ENCODE peak calls at places on chromosomes 13 and 19, in six cellular contexts. One of them, this sample, is unnamed.

GRCh38 chr19:41261474-41262190 is 2.5 kb upstream of the HNRNPUL1 start:
- DNase-seq in HEK293T: no peak
- DNase-seq in stimulated activated CD4-positive, alpha-beta T cell treated with anti-CD3 and anti-CD28 coated beads, Interleukin-4, amount 100 ng/mL, for 4 hours: no peak
- DNase-seq in ascending aorta: no peak
- DNase-seq in germinal center: no peak
- DNase-seq in CD4-positive, alpha-beta T cell: no peak
- DNase-seq in this sample: no peak

GRCh38 chr13:113216165-113217056 is 7.0 kb downstream of the CUL4A start:
- DNase-seq in HEK293T: peak; percentile 13
- DNase-seq in stimulated activated CD4-positive, alpha-beta T cell treated with anti-CD3 and anti-CD28 coated beads, Interleukin-4, amount 100 ng/mL, for 4 hours: no peak
- DNase-seq in ascending aorta: no peak
- DNase-seq in germinal center: no peak
- DNase-seq in CD4-positive, alpha-beta T cell: no peak
- DNase-seq in this sample: no peak

GRCh38 chr13:106471957-106472543 is 63.4 kb downstream of the EFNB2 start:
- DNase-seq in HEK293T: peak; percentile 10
- DNase-seq in stimulated activated CD4-positive, alpha-beta T cell treated with anti-CD3 and anti-CD28 coated beads, Interleukin-4, amount 100 ng/mL, for 4 hours: no peak
- DNase-seq in ascending aorta: peak; percentile 35
- DNase-seq in germinal center: peak; percentile 35
- DNase-seq in CD4-positive, alpha-beta T cell: no peak
- DNase-seq in this sample: no peak

GRCh38 chr13:100280681-100281080 is 191.8 kb downstream of the PCCA start:
- DNase-seq in HEK293T: no peak
- DNase-seq in stimulated activated CD4-positive, alpha-beta T cell treated with anti-CD3 and anti-CD28 coated beads, Interleukin-4, amount 100 ng/mL, for 4 hours: no peak
- DNase-seq in ascending aorta: no peak
- DNase-seq in germinal center: no peak
- DNase-seq in CD4-positive, alpha-beta T cell: no peak
- DNase-seq in this sample: no peak

GRCh38 chr13:25771208-25771607 is 280.6 kb downstream of the SHISA2 start:
- DNase-seq in HEK293T: no peak
- DNase-seq in stimulated activated CD4-positive, alpha-beta T cell treated with anti-CD3 and anti-CD28 coated beads, Interleukin-4, amount 100 ng/mL, for 4 hours: no peak
- DNase-seq in ascending aorta: no peak
- DNase-seq in germinal center: no peak
- DNase-seq in CD4-positive, alpha-beta T cell: no peak
- DNase-seq in this sample: no peak

GRCh38 chr13:110443633-110444225 is 117.8 kb downstream of the RAB20 start:
- DNase-seq in HEK293T: no peak
- DNase-seq in stimulated activated CD4-positive, alpha-beta T cell treated with anti-CD3 and anti-CD28 coated beads, Interleukin-4, amount 100 ng/mL, for 4 hours: no peak
- DNase-seq in ascending aorta: no peak
- DNase-seq in germinal center: no peak
- DNase-seq in CD4-positive, alpha-beta T cell: no peak
- DNase-seq in this sample: no peak

GRCh38 chr19:55694656-55695491 is 19.8 kb downstream of the EPN1 start:
- DNase-seq in HEK293T: no peak
- DNase-seq in stimulated activated CD4-positive, alpha-beta T cell treated with anti-CD3 and anti-CD28 coated beads, Interleukin-4, amount 100 ng/mL, for 4 hours: no peak
- DNase-seq in ascending aorta: no peak
- DNase-seq in germinal center: no peak
- DNase-seq in CD4-positive, alpha-beta T cell: no peak
- DNase-seq in this sample: no peak

GRCh38 chr19:12785431-12786011 is 5.8 kb upstream of the JUNB start:
- DNase-seq in HEK293T: no peak
- DNase-seq in stimulated activated CD4-positive, alpha-beta T cell treated with anti-CD3 and anti-CD28 coated beads, Interleukin-4, amount 100 ng/mL, for 4 hours: no peak
- DNase-seq in ascending aorta: no peak
- DNase-seq in germinal center: no peak
- DNase-seq in CD4-positive, alpha-beta T cell: no peak
- DNase-seq in this sample: no peak

GRCh38 chr19:29926031-29926430 is 16.0 kb upstream of the URI1 start:
- DNase-seq in HEK293T: no peak
- DNase-seq in stimulated activated CD4-positive, alpha-beta T cell treated with anti-CD3 and anti-CD28 coated beads, Interleukin-4, amount 100 ng/mL, for 4 hours: no peak
- DNase-seq in ascending aorta: no peak
- DNase-seq in germinal center: no peak
- DNase-seq in CD4-positive, alpha-beta T cell: no peak
- DNase-seq in this sample: no peak

GRCh38 chr19:47094557-47095517 is 18.7 kb downstream of the ZC3H4 start:
- DNase-seq in HEK293T: no peak
- DNase-seq in stimulated activated CD4-positive, alpha-beta T cell treated with anti-CD3 and anti-CD28 coated beads, Interleukin-4, amount 100 ng/mL, for 4 hours: no peak
- DNase-seq in ascending aorta: no peak
- DNase-seq in germinal center: no peak
- DNase-seq in CD4-positive, alpha-beta T cell: peak; percentile 7
- DNase-seq in this sample: no peak

GRCh38 chr19:10399878-10400277 is 3.5 kb downstream of the CDC37 start:
- DNase-seq in HEK293T: no peak
- DNase-seq in stimulated activated CD4-positive, alpha-beta T cell treated with anti-CD3 and anti-CD28 coated beads, Interleukin-4, amount 100 ng/mL, for 4 hours: no peak
- DNase-seq in ascending aorta: no peak
- DNase-seq in germinal center: no peak
- DNase-seq in CD4-positive, alpha-beta T cell: no peak
- DNase-seq in this sample: no peak

GRCh38 chr13:94009696-94010095 is 469.8 kb downstream of the DCT start:
- DNase-seq in HEK293T: no peak
- DNase-seq in stimulated activated CD4-positive, alpha-beta T cell treated with anti-CD3 and anti-CD28 coated beads, Interleukin-4, amount 100 ng/mL, for 4 hours: no peak
- DNase-seq in ascending aorta: no peak
- DNase-seq in germinal center: no peak
- DNase-seq in CD4-positive, alpha-beta T cell: no peak
- DNase-seq in this sample: no peak

GRCh38 chr13:99339736-99340392 is 32.7 kb upstream of the GPR183 start:
- DNase-seq in HEK293T: no peak
- DNase-seq in stimulated activated CD4-positive, alpha-beta T cell treated with anti-CD3 and anti-CD28 coated beads, Interleukin-4, amount 100 ng/mL, for 4 hours: no peak
- DNase-seq in ascending aorta: no peak
- DNase-seq in germinal center: no peak
- DNase-seq in CD4-positive, alpha-beta T cell: peak; percentile 46
- DNase-seq in this sample: no peak

GRCh38 chr19:1871140-1871597 is 7.8 kb upstream of the KLF16 start:
- DNase-seq in HEK293T: no peak
- DNase-seq in stimulated activated CD4-positive, alpha-beta T cell treated with anti-CD3 and anti-CD28 coated beads, Interleukin-4, amount 100 ng/mL, for 4 hours: no peak
- DNase-seq in ascending aorta: no peak
- DNase-seq in germinal center: no peak
- DNase-seq in CD4-positive, alpha-beta T cell: no peak
- DNase-seq in this sample: no peak

GRCh38 chr13:24065172-24065571 is 95.3 kb upstream of the SPATA13 start:
- DNase-seq in HEK293T: no peak
- DNase-seq in stimulated activated CD4-positive, alpha-beta T cell treated with anti-CD3 and anti-CD28 coated beads, Interleukin-4, amount 100 ng/mL, for 4 hours: no peak
- DNase-seq in ascending aorta: no peak
- DNase-seq in germinal center: no peak
- DNase-seq in CD4-positive, alpha-beta T cell: no peak
- DNase-seq in this sample: no peak

GRCh38 chr13:66663206-66663605 is 566.9 kb downstream of the PCDH9 start:
- DNase-seq in HEK293T: no peak
- DNase-seq in stimulated activated CD4-positive, alpha-beta T cell treated with anti-CD3 and anti-CD28 coated beads, Interleukin-4, amount 100 ng/mL, for 4 hours: no peak
- DNase-seq in ascending aorta: no peak
- DNase-seq in germinal center: no peak
- DNase-seq in CD4-positive, alpha-beta T cell: no peak
- DNase-seq in this sample: no peak

GRCh38 chr19:9724157-9724556 is 44.4 kb downstream of the ZNF846 start:
- DNase-seq in HEK293T: no peak
- DNase-seq in stimulated activated CD4-positive, alpha-beta T cell treated with anti-CD3 and anti-CD28 coated beads, Interleukin-4, amount 100 ng/mL, for 4 hours: no peak
- DNase-seq in ascending aorta: no peak
- DNase-seq in germinal center: no peak
- DNase-seq in CD4-positive, alpha-beta T cell: no peak
- DNase-seq in this sample: no peak

GRCh38 chr19:3505598-3506383 is at the start of gene FZR1:
- DNase-seq in HEK293T: peak; percentile 99
- DNase-seq in stimulated activated CD4-positive, alpha-beta T cell treated with anti-CD3 and anti-CD28 coated beads, Interleukin-4, amount 100 ng/mL, for 4 hours: peak; percentile 99
- DNase-seq in ascending aorta: peak; percentile 98
- DNase-seq in germinal center: peak; percentile 99
- DNase-seq in CD4-positive, alpha-beta T cell: peak; percentile 99
- DNase-seq in this sample: peak; percentile 99

This sample was measured in stimulated activated naive B cell treated with anti-CD40 and anti-IgM and Interleukin-4, amounts not matched to agents 10 μg/mL and 1 μg/mL and 100 μg/mL, for 72 hours.